ENCODE peak calls at places on chromosomes 12 and 14, in six cellular contexts. One of them, this sample, is unnamed.

GRCh38 chr14:35121026-35121886 is 534 bp downstream of the PPP2R3C start:
- DNase-seq in CD8-positive, alpha-beta T cell: no peak
- DNase-seq in ovary: no peak
- DNase-seq in HL-60: peak
- DNase-seq in OCI-LY7: no peak
- DNase-seq in upper lobe of left lung: no peak
- DNase-seq in this sample: no peak

GRCh38 chr12:52145941-52146821 is 45.6 kb downstream of the KRT80 start:
- DNase-seq in CD8-positive, alpha-beta T cell: no peak
- DNase-seq in ovary: no peak
- DNase-seq in HL-60: no peak
- DNase-seq in OCI-LY7: no peak
- DNase-seq in upper lobe of left lung: no peak
- DNase-seq in this sample: no peak

GRCh38 chr14:54727929-54728328 is 161.0 kb downstream of the SAMD4A start:
- DNase-seq in CD8-positive, alpha-beta T cell: no peak
- DNase-seq in ovary: no peak
- DNase-seq in HL-60: no peak
- DNase-seq in OCI-LY7: no peak
- DNase-seq in upper lobe of left lung: no peak
- DNase-seq in this sample: no peak

GRCh38 chr12:30965613-30965985 is 39.1 kb downstream of the TSPAN11 start:
- DNase-seq in CD8-positive, alpha-beta T cell: no peak
- DNase-seq in ovary: no peak
- DNase-seq in HL-60: no peak
- DNase-seq in OCI-LY7: no peak
- DNase-seq in upper lobe of left lung: no peak
- DNase-seq in this sample: no peak

GRCh38 chr14:54627325-54627717 is 60.4 kb downstream of the SAMD4A start:
- DNase-seq in CD8-positive, alpha-beta T cell: no peak
- DNase-seq in ovary: no peak
- DNase-seq in HL-60: no peak
- DNase-seq in OCI-LY7: no peak
- DNase-seq in upper lobe of left lung: no peak
- DNase-seq in this sample: no peak

GRCh38 chr12:32535260-32535999 is 136.1 kb downstream of the FGD4 start:
- DNase-seq in CD8-positive, alpha-beta T cell: no peak
- DNase-seq in ovary: peak
- DNase-seq in HL-60: no peak
- DNase-seq in OCI-LY7: peak
- DNase-seq in upper lobe of left lung: peak
- DNase-seq in this sample: no peak

GRCh38 chr12:110846615-110847566 is at the start of gene CCDC63:
- DNase-seq in CD8-positive, alpha-beta T cell: peak
- DNase-seq in ovary: peak
- DNase-seq in HL-60: peak
- DNase-seq in OCI-LY7: no peak
- DNase-seq in upper lobe of left lung: peak
- DNase-seq in this sample: no peak

GRCh38 chr14:32940066-32940651 is 1.5 kb downstream of the NPAS3 start:
- DNase-seq in CD8-positive, alpha-beta T cell: no peak
- DNase-seq in ovary: no peak
- DNase-seq in HL-60: no peak
- DNase-seq in OCI-LY7: no peak
- DNase-seq in upper lobe of left lung: no peak
- DNase-seq in this sample: no peak

GRCh38 chr14:45526715-45527549 is 273.9 kb upstream of the MIS18BP1 start:
- DNase-seq in CD8-positive, alpha-beta T cell: no peak
- DNase-seq in ovary: no peak
- DNase-seq in HL-60: peak
- DNase-seq in OCI-LY7: peak
- DNase-seq in upper lobe of left lung: no peak
- DNase-seq in this sample: no peak

GRCh38 chr12:114221976-114222630 is 183.8 kb downstream of the TBX5 start:
- DNase-seq in CD8-positive, alpha-beta T cell: no peak
- DNase-seq in ovary: no peak
- DNase-seq in HL-60: no peak
- DNase-seq in OCI-LY7: no peak
- DNase-seq in upper lobe of left lung: no peak
- DNase-seq in this sample: no peak

GRCh38 chr12:126247936-126248335 is 1182.7 kb downstream of the AACS start:
- DNase-seq in CD8-positive, alpha-beta T cell: no peak
- DNase-seq in ovary: no peak
- DNase-seq in HL-60: no peak
- DNase-seq in OCI-LY7: no peak
- DNase-seq in upper lobe of left lung: no peak
- DNase-seq in this sample: no peak

GRCh38 chr14:76863724-76864407 is 37.7 kb downstream of the LRRC74A start:
- DNase-seq in CD8-positive, alpha-beta T cell: no peak
- DNase-seq in ovary: no peak
- DNase-seq in HL-60: peak
- DNase-seq in OCI-LY7: no peak
- DNase-seq in upper lobe of left lung: peak
- DNase-seq in this sample: no peak

GRCh38 chr12:15276088-15276698 is 46.1 kb upstream of the PTPRO start:
- DNase-seq in CD8-positive, alpha-beta T cell: no peak
- DNase-seq in ovary: peak
- DNase-seq in HL-60: no peak
- DNase-seq in OCI-LY7: peak
- DNase-seq in upper lobe of left lung: no peak
- DNase-seq in this sample: no peak

GRCh38 chr12:58416211-58416610 is 474.8 kb downstream of the ATP23 start:
- DNase-seq in CD8-positive, alpha-beta T cell: no peak
- DNase-seq in ovary: no peak
- DNase-seq in HL-60: no peak
- DNase-seq in OCI-LY7: no peak
- DNase-seq in upper lobe of left lung: no peak
- DNase-seq in this sample: no peak

GRCh38 chr14:97010491-97011160 is 213.4 kb downstream of the VRK1 start:
- DNase-seq in CD8-positive, alpha-beta T cell: no peak
- DNase-seq in ovary: no peak
- DNase-seq in HL-60: no peak
- DNase-seq in OCI-LY7: no peak
- DNase-seq in upper lobe of left lung: no peak
- DNase-seq in this sample: no peak
- TF ChIP-seq CTCF in CD8-positive, alpha-beta T cell: no peak
- TF ChIP-seq CTCF in ovary: no peak
- TF ChIP-seq CTCF in HL-60: no peak
- TF ChIP-seq CTCF in OCI-LY7: peak
- TF ChIP-seq CTCF in upper lobe of left lung: no peak
- TF ChIP-seq CTCF in this sample: no peak

GRCh38 chr12:107377596-107378385 is 284.4 kb upstream of the CRY1 start:
- DNase-seq in CD8-positive, alpha-beta T cell: no peak
- DNase-seq in ovary: no peak
- DNase-seq in HL-60: no peak
- DNase-seq in OCI-LY7: no peak
- DNase-seq in upper lobe of left lung: no peak
- DNase-seq in this sample: no peak
- H3K27ac ChIP-seq in CD8-positive, alpha-beta T cell: no peak
- H3K27ac ChIP-seq in ovary: no peak
- H3K27ac ChIP-seq in HL-60: no peak
- H3K27ac ChIP-seq in OCI-LY7: no peak
- H3K27ac ChIP-seq in upper lobe of left lung: no peak
- H3K27ac ChIP-seq in this sample: no peak

DNA sequence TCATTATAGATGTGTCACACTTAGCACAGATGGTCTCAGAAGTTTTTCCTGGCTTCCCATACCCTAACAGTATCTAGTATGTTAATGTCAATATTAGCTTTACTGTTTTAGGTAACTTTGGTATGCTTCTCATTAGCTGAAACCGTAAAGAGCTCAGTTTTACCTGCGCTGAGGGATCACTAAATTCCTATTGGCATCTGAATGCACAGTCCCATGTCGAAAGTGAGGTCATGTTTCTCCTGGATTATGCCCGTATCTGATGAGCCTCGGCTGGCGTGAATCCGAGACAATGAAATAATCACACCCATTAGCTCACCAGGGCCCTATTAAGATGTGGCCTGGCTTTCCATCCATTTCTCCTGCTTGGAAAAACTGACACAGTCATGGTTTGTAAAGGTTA is 418.2 kb downstream of the ZFP36L1 start:
- DNase-seq in CD8-positive, alpha-beta T cell: no peak
- DNase-seq in ovary: no peak
- DNase-seq in HL-60: no peak
- DNase-seq in OCI-LY7: no peak
- DNase-seq in upper lobe of left lung: no peak
- DNase-seq in this sample: no peak
- TF ChIP-seq CTCF in CD8-positive, alpha-beta T cell: no peak
- TF ChIP-seq CTCF in ovary: no peak
- TF ChIP-seq CTCF in HL-60: no peak
- TF ChIP-seq CTCF in OCI-LY7: no peak
- TF ChIP-seq CTCF in upper lobe of left lung: no peak
- TF ChIP-seq CTCF in this sample: no peak

DNA sequence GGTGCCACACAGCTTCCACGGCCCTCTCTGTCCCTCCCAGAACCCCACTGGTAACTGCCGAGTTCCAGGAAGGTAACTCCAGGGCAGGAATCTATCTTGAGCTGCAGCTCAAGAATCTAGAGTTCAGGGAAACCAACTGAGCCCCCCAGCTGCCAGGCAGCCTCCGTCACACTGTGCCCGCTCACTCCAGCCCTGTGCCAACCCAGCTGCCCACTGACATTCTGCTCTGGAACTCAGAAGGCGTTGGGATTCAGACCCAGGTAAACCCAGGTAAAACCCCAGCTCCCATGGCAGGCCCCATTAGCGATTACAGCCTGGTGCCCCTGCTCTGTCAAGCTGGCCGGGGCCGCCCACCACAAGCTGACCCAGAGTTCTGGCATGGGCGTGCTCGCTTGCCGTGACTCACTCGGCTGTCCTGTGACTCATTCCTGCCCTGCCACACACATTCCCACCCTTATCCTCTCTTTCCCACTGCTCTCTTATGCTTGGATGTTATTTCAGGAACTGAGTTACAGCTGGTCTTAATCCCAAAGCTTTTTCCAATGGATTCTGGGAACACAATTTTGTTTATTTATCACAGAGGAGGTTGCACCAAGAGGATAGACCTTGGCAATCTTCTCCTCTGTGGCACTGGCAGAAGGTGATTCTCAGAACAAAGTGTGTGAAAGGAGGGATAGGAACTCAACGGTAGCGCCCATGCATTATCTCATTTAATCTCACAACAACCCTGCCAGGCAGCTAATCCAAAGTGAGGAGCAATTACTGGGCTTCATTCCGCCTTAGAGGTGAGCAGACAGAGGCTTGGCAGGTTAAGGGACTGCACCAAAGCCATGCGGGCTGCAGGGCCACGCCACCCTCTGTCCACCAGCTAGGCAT is 33.2 kb downstream of the SYNE3 start:
- DNase-seq in CD8-positive, alpha-beta T cell: no peak
- DNase-seq in ovary: peak
- DNase-seq in HL-60: no peak
- DNase-seq in OCI-LY7: no peak
- DNase-seq in upper lobe of left lung: peak
- DNase-seq in this sample: no peak
- H3K27ac ChIP-seq in CD8-positive, alpha-beta T cell: no peak
- H3K27ac ChIP-seq in ovary: peak
- H3K27ac ChIP-seq in HL-60: no peak
- H3K27ac ChIP-seq in OCI-LY7: no peak
- H3K27ac ChIP-seq in upper lobe of left lung: peak
- H3K27ac ChIP-seq in this sample: peak

This sample was measured in CD4-positive, alpha-beta T cell.